ENCODE peak calls at places on chromosomes 5 and 9, in seven cellular contexts. Y, W, K, F, E, R and O are unnamed samples.

GRCh38 chr5:178213748-178214151 is 9.4 kb downstream of the HNRNPAB start:
- DNase-seq in Y (no peak), W (no peak), K (peak), F (no peak), E (no peak), R (no peak), O (no peak)

GRCh38 chr5:127030259-127031146 is at the start of gene MARCHF3:
- DNase-seq in Y (peak), W (peak), K (peak), F (peak), E (peak), R (peak), O (peak)

GRCh38 chr5:36090033-36090432 is 23.4 kb upstream of the UGT3A2 start:
- DNase-seq in Y (no peak), W (no peak), K (peak), F (no peak), E (no peak), R (no peak), O (no peak)

GRCh38 chr9:93346240-93347112 is 105.0 kb upstream of the FAM120A start:
- DNase-seq in Y (no peak), W (no peak), K (peak), F (no peak), E (no peak), R (no peak), O (no peak)

GRCh38 chr5:93055971-93056370 is 525.0 kb downstream of the NR2F1-AS1 start:
- DNase-seq in Y (no peak), W (no peak), K (no peak), F (no peak), E (no peak), R (no peak), O (no peak)

GRCh38 chr5:159094745-159095144 is 5.0 kb downstream of the EBF1 start:
- DNase-seq in Y (peak), W (no peak), K (peak), F (peak), E (no peak), R (no peak), O (peak)

GRCh38 chr9:99180662-99181061 is 41.1 kb downstream of the ALG2 start:
- DNase-seq in Y (no peak), W (no peak), K (no peak), F (no peak), E (no peak), R (no peak), O (no peak)

GRCh38 chr5:96142786-96143434 is 181.3 kb upstream of the ELL2 start:
- DNase-seq in Y (no peak), W (no peak), K (no peak), F (no peak), E (no peak), R (no peak), O (no peak)

GRCh38 chr5:150710165-150710564 is 9.3 kb upstream of the RBM22 start:
- DNase-seq in Y (no peak), W (no peak), K (peak), F (no peak), E (no peak), R (no peak), O (no peak)

GRCh38 chr9:120715331-120715924 is 1.2 kb upstream of the MEGF9 start:
- DNase-seq in Y (peak), W (no peak), K (peak), F (no peak), E (no peak), R (no peak), O (no peak)

GRCh38 chr5:21142791-21143190 is 1154.8 kb upstream of the CDH18 start:
- DNase-seq in Y (no peak), W (no peak), K (no peak), F (no peak), E (no peak), R (no peak), O (no peak)

GRCh38 chr5:150137168-150137957 is 18.3 kb downstream of the PDGFRB start:
- DNase-seq in Y (no peak), W (no peak), K (peak), F (no peak), E (no peak), R (no peak), O (no peak)

GRCh38 chr9:33044677-33045282 is 19.7 kb downstream of the DNAJA1 start:
- DNase-seq in Y (no peak), W (no peak), K (peak), F (no peak), E (no peak), R (no peak), O (no peak)

GRCh38 chr5:72767289-72768010 is 49.0 kb upstream of the TNPO1 start:
- DNase-seq in Y (no peak), W (no peak), K (peak), F (no peak), E (peak), R (no peak), O (peak)

GRCh38 chr5:97090944-97091343 is 51.5 kb downstream of the LIX1 start:
- DNase-seq in Y (no peak), W (no peak), K (no peak), F (no peak), E (no peak), R (no peak), O (no peak)

GRCh38 chr5:152405145-152405544 is at the start of gene NMUR2:
- DNase-seq in Y (no peak), W (no peak), K (peak), F (no peak), E (no peak), R (no peak), O (no peak)

GRCh38 chr5:107483196-107483595 is 187.5 kb downstream of the EFNA5 start:
- DNase-seq in Y (no peak), W (no peak), K (no peak), F (no peak), E (no peak), R (no peak), O (no peak)

GRCh38 chr9:26535146-26535545 is 357.5 kb downstream of the CAAP1 start:
- DNase-seq in Y (no peak), W (no peak), K (peak), F (no peak), E (no peak), R (no peak), O (no peak)

GRCh38 chr5:177099422-177100093 is 12.8 kb downstream of the FGFR4 start:
- DNase-seq in Y (no peak), W (no peak), K (no peak), F (peak), E (no peak), R (no peak), O (no peak)

GRCh38 chr5:52693279-52693678 is 94.4 kb upstream of the ITGA1 start:
- DNase-seq in Y (no peak), W (no peak), K (peak), F (no peak), E (no peak), R (no peak), O (no peak)

GRCh38 chr9:134322781-134323241 is 3.4 kb upstream of the RXRA start:
- DNase-seq in Y (no peak), W (no peak), K (no peak), F (no peak), E (no peak), R (no peak), O (no peak)

GRCh38 chr5:143340891-143341685 is 62.4 kb downstream of the NR3C1 start:
- DNase-seq in Y (no peak), W (no peak), K (no peak), F (no peak), E (no peak), R (no peak), O (no peak)

GRCh38 chr9:99105152-99106043 is 485 bp downstream of the TGFBR1 start:
- DNase-seq in Y (peak), W (peak), K (peak), F (no peak), E (peak), R (peak), O (no peak)

GRCh38 chr9:20015427-20015931 is 226.6 kb upstream of the SLC24A2 start:
- DNase-seq in Y (no peak), W (no peak), K (no peak), F (no peak), E (no peak), R (no peak), O (no peak)

GRCh38 chr5:178314961-178315820 is 82.6 kb upstream of the PHYKPL start:
- DNase-seq in Y (no peak), W (no peak), K (no peak), F (no peak), E (no peak), R (no peak), O (no peak)

GRCh38 chr5:176692835-176693476 is 45.7 kb downstream of the TSPAN17 start:
- DNase-seq in Y (no peak), W (no peak), K (no peak), F (no peak), E (no peak), R (no peak), O (no peak)